ENCODE peak calls at places on chromosomes 6 and 20, in seven cellular contexts. S is body of pancreas, F is GOT3, U is Peyer's patch, H is cardiac fibroblast, G is mucosa of descending colon, X is thyroid gland. P is an unnamed sample.

GRCh38 chr20:37316775-37317170 is 27.3 kb downstream of the MANBAL start:
- DNase-seq in S (no peak), F (no peak), U (no peak), H (no peak), G (no peak), X (no peak), P (no peak)

GRCh38 chr6:56528412-56528841 is 114.3 kb downstream of the DST start:
- DNase-seq in S (no peak), F (no peak), U (no peak), H (peak), G (no peak), X (no peak), P (no peak)

GRCh38 chr20:840858-841567 is 7.5 kb downstream of the FAM110A start:
- DNase-seq in S (peak), F (no peak), U (peak), H (no peak), G (peak), X (peak), P (peak)

GRCh38 chr6:170102582-170103481 is 188.0 kb downstream of the DLL1 start:
- DNase-seq in S (peak), F (no peak), U (no peak), H (no peak), G (no peak), X (no peak), P (no peak)

GRCh38 chr6:111761783-111762312 is 111.4 kb downstream of the FYN start:
- DNase-seq in S (no peak), F (no peak), U (no peak), H (peak), G (no peak), X (no peak), P (no peak)

GRCh38 chr6:104423691-104424090 is 436.0 kb downstream of the HACE1 start:
- DNase-seq in S (no peak), F (no peak), U (no peak), H (no peak), G (no peak), X (no peak), P (no peak)

GRCh38 chr6:166005401-166005845 is 162.2 kb downstream of the TBXT start:
- DNase-seq in S (peak), F (no peak), U (no peak), H (peak), G (no peak), X (peak), P (no peak)

GRCh38 chr6:8203337-8203736 is 101.0 kb upstream of the EEF1E1 start:
- DNase-seq in S (no peak), F (no peak), U (no peak), H (no peak), G (no peak), X (no peak), P (no peak)

GRCh38 chr6:128494440-128494839 is 26.0 kb downstream of the PTPRK start:
- DNase-seq in S (no peak), F (no peak), U (no peak), H (peak), G (no peak), X (no peak), P (no peak)

GRCh38 chr20:326645-327031 is 1.3 kb downstream of the SOX12 start:
- DNase-seq in S (no peak), F (no peak), U (peak), H (peak), G (no peak), X (peak), P (peak)

GRCh38 chr6:128807577-128807976 is 75.4 kb upstream of the LAMA2 start:
- DNase-seq in S (no peak), F (no peak), U (no peak), H (peak), G (no peak), X (no peak), P (no peak)

GRCh38 chr6:36840471-36841461 is 1.5 kb upstream of the CPNE5 start:
- DNase-seq in S (no peak), F (no peak), U (no peak), H (no peak), G (no peak), X (peak), P (peak)

GRCh38 chr20:44810061-44810390 is 320 bp downstream of the RIMS4 start:
- DNase-seq in S (no peak), F (no peak), U (no peak), H (no peak), G (no peak), X (no peak), P (no peak)

GRCh38 chr6:56649053-56649769 is 6.5 kb upstream of the DST start:
- DNase-seq in S (no peak), F (no peak), U (no peak), H (peak), G (peak), X (no peak), P (no peak)

GRCh38 chr6:168367285-168367720 is 47.7 kb upstream of the DACT2 start:
- DNase-seq in S (no peak), F (no peak), U (peak), H (no peak), G (no peak), X (no peak), P (no peak)

GRCh38 chr20:44460795-44461141 is 14.9 kb upstream of the TTPAL start:
- DNase-seq in S (no peak), F (no peak), U (no peak), H (peak), G (peak), X (no peak), P (peak)

GRCh38 chr20:3276400-3277015 is 37.5 kb upstream of the SLC4A11 start:
- DNase-seq in S (no peak), F (no peak), U (no peak), H (peak), G (peak), X (no peak), P (no peak)

GRCh38 chr6:125477141-125477540 is 175.4 kb upstream of the HDDC2 start:
- DNase-seq in S (no peak), F (no peak), U (no peak), H (no peak), G (no peak), X (no peak), P (no peak)

GRCh38 chr6:125732398-125732797 is 17.0 kb upstream of the HEY2 start:
- DNase-seq in S (no peak), F (no peak), U (no peak), H (no peak), G (no peak), X (no peak), P (no peak)

GRCh38 chr6:158853072-158853871 is 34.1 kb upstream of the EZR start:
- DNase-seq in S (peak), F (no peak), U (peak), H (peak), G (peak), X (peak), P (peak)

GRCh38 chr20:59636791-59637370 is 32.5 kb downstream of the PHACTR3 start:
- DNase-seq in S (no peak), F (no peak), U (no peak), H (no peak), G (no peak), X (no peak), P (no peak)

GRCh38 chr6:121439456-121440250 is 4.2 kb downstream of the GJA1 start:
- DNase-seq in S (no peak), F (no peak), U (no peak), H (no peak), G (no peak), X (no peak), P (no peak)

GRCh38 chr6:34001706-34002645 is 143.9 kb downstream of the GRM4 start:
- DNase-seq in S (no peak), F (no peak), U (peak), H (no peak), G (no peak), X (no peak), P (no peak)

GRCh38 chr6:33590531-33591198 is 10.6 kb upstream of the BAK1 start:
- DNase-seq in S (no peak), F (no peak), U (peak), H (peak), G (peak), X (peak), P (no peak)

GRCh38 chr6:125899726-125900182 is 56.8 kb upstream of the HINT3 start:
- DNase-seq in S (no peak), F (no peak), U (no peak), H (no peak), G (no peak), X (no peak), P (no peak)

GRCh38 chr6:139468178-139468577 is 93.7 kb upstream of the CITED2 start:
- DNase-seq in S (no peak), F (no peak), U (no peak), H (no peak), G (no peak), X (no peak), P (no peak)

GRCh38 chr6:170174771-170175643 is 115.9 kb downstream of the DLL1 start:
- DNase-seq in S (no peak), F (no peak), U (peak), H (no peak), G (no peak), X (no peak), P (no peak)

GRCh38 chr20:49216991-49217578 is 2.1 kb upstream of the DDX27 start:
- DNase-seq in S (peak), F (peak), U (peak), H (peak), G (peak), X (peak), P (peak)

GRCh38 chr6:71621918-71622519 is 264.3 kb upstream of the RIMS1 start:
- DNase-seq in S (no peak), F (no peak), U (no peak), H (peak), G (no peak), X (no peak), P (no peak)

GRCh38 chr6:72621243-72622093 is at the start of gene KCNQ5:
- DNase-seq in S (no peak), F (no peak), U (no peak), H (peak), G (peak), X (peak), P (no peak)

GRCh38 chr6:119077643-119078448 is 618 bp downstream of the FAM184A start:
- DNase-seq in S (peak), F (no peak), U (peak), H (peak), G (peak), X (peak), P (peak)

GRCh38 chr6:116066789-116067188 is 6.1 kb upstream of the FRK start:
- DNase-seq in S (no peak), F (no peak), U (no peak), H (no peak), G (no peak), X (no peak), P (no peak)